ENCODE peak calls at places on chromosomes 4 and X, in eight cellular contexts. M is choroid plexus epithelial cell, O is adipocyte, H is kidney epithelial cell, P is astrocyte of the spinal cord, Q is tibial artery, F is HCT116, S is colonic mucosa. Y is an unnamed sample.

GRCh38 chrX:139924069-139924695 is 8.7 kb downstream of the ATP11C start:
- DNase-seq in M (no peak), O (no peak), H (no peak), P (no peak), Q (no peak), F (no peak), S (no peak), Y (no peak)

GRCh38 chr4:138275946-138276621 is 33.9 kb upstream of the SLC7A11 start:
- DNase-seq in M (peak), O (peak), H (peak), P (peak), Q (no peak), F (no peak), S (no peak), Y (no peak)

GRCh38 chr4:54484361-54484760 is 173.4 kb upstream of the KIT start:
- DNase-seq in M (no peak), O (no peak), H (no peak), P (no peak), Q (no peak), F (no peak), S (no peak), Y (no peak)

GRCh38 chr4:154349829-154350228 is 141.8 kb downstream of the DCHS2 start:
- DNase-seq in M (peak), O (peak), H (no peak), P (no peak), Q (no peak), F (peak), S (no peak), Y (peak)

GRCh38 chr4:15717126-15717525 is 14.3 kb downstream of the BST1 start:
- DNase-seq in M (peak), O (peak), H (no peak), P (peak), Q (no peak), F (no peak), S (no peak), Y (no peak)

GRCh38 chrX:121014826-121015225 is 29.3 kb upstream of the CT47A1 start:
- DNase-seq in M (no peak), O (no peak), H (no peak), P (no peak), Q (no peak), F (no peak), S (no peak), Y (no peak)

GRCh38 chr4:146342600-146343192 is 128.4 kb downstream of the REELD1 start:
- DNase-seq in M (peak), O (peak), H (no peak), P (peak), Q (no peak), F (no peak), S (peak), Y (peak)

GRCh38 chrX:73214366-73215094 is at the start of gene NAP1L2:
- DNase-seq in M (peak), O (peak), H (no peak), P (peak), Q (peak), F (no peak), S (peak), Y (peak)

GRCh38 chr4:53019485-53020382 is 157.6 kb downstream of the RASL11B start:
- DNase-seq in M (peak), O (peak), H (no peak), P (peak), Q (no peak), F (no peak), S (no peak), Y (no peak)

GRCh38 chr4:143089291-143089690 is 95.4 kb upstream of the USP38 start:
- DNase-seq in M (no peak), O (no peak), H (no peak), P (no peak), Q (no peak), F (no peak), S (no peak), Y (no peak)

GRCh38 chr4:108008721-108009120 is 19.0 kb downstream of the HADH start:
- DNase-seq in M (peak), O (peak), H (no peak), P (no peak), Q (no peak), F (no peak), S (no peak), Y (no peak)

GRCh38 chr4:145735330-145735638 is 55.3 kb downstream of the C4orf51 start:
- DNase-seq in M (peak), O (peak), H (peak), P (peak), Q (no peak), F (no peak), S (no peak), Y (no peak)

GRCh38 chr4:165199286-165199685 is 8.1 kb upstream of the KLHL2 start:
- DNase-seq in M (no peak), O (peak), H (no peak), P (peak), Q (no peak), F (no peak), S (no peak), Y (peak)

GRCh38 chr4:184190711-184191110 is 27.0 kb downstream of the ENPP6 start:
- DNase-seq in M (no peak), O (no peak), H (no peak), P (no peak), Q (no peak), F (no peak), S (no peak), Y (no peak)

GRCh38 chr4:158856852-158857251 is 88.0 kb downstream of the FNIP2 start:
- DNase-seq in M (peak), O (peak), H (peak), P (peak), Q (no peak), F (peak), S (no peak), Y (no peak)

GRCh38 chrX:132267392-132267791 is 48.1 kb upstream of the RAP2C start:
- DNase-seq in M (no peak), O (no peak), H (no peak), P (no peak), Q (no peak), F (no peak), S (no peak), Y (no peak)

GRCh38 chr4:141134051-141134450 is 782 bp upstream of the RNF150 start:
- DNase-seq in M (peak), O (peak), H (no peak), P (no peak), Q (no peak), F (no peak), S (no peak), Y (no peak)

GRCh38 chr4:40453912-40454311 is 118.8 kb downstream of the CHRNA9 start:
- DNase-seq in M (no peak), O (no peak), H (no peak), P (no peak), Q (no peak), F (no peak), S (no peak), Y (no peak)

GRCh38 chr4:165131247-165131832 is 18.7 kb upstream of the TMEM192 start:
- DNase-seq in M (peak), O (peak), H (no peak), P (peak), Q (peak), F (peak), S (peak), Y (peak)

GRCh38 chr4:113960684-113961321 is 18.6 kb downstream of the ARSJ start:
- DNase-seq in M (no peak), O (no peak), H (no peak), P (no peak), Q (no peak), F (no peak), S (no peak), Y (no peak)

GRCh38 chr4:103091601-103092223 is 7.9 kb downstream of the BDH2 start:
- DNase-seq in M (peak), O (peak), H (peak), P (peak), Q (no peak), F (peak), S (peak), Y (peak)

GRCh38 chr4:39729557-39729956 is 31.6 kb downstream of the UBE2K start:
- DNase-seq in M (peak), O (peak), H (no peak), P (peak), Q (no peak), F (no peak), S (no peak), Y (no peak)

GRCh38 chrX:7156879-7157278 is 8.9 kb upstream of the PUDP start:
- DNase-seq in M (no peak), O (no peak), H (no peak), P (no peak), Q (no peak), F (no peak), S (no peak), Y (no peak)

GRCh38 chr4:10089346-10089745 is 27.3 kb downstream of the WDR1 start:
- DNase-seq in M (no peak), O (no peak), H (peak), P (no peak), Q (no peak), F (no peak), S (peak), Y (peak)

GRCh38 chrX:115958687-115959359 is 211.7 kb upstream of the AGTR2 start:
- DNase-seq in M (no peak), O (no peak), H (no peak), P (no peak), Q (no peak), F (no peak), S (no peak), Y (no peak)

GRCh38 chr4:3481783-3482397 is 18.8 kb downstream of the DOK7 start:
- DNase-seq in M (no peak), O (no peak), H (no peak), P (no peak), Q (no peak), F (no peak), S (peak), Y (no peak)

GRCh38 chr4:3478446-3479357 is 15.6 kb downstream of the DOK7 start:
- DNase-seq in M (no peak), O (no peak), H (no peak), P (no peak), Q (no peak), F (no peak), S (no peak), Y (no peak)

GRCh38 chr4:3481113-3481531 is 18.0 kb downstream of the DOK7 start:
- DNase-seq in M (no peak), O (no peak), H (no peak), P (no peak), Q (no peak), F (no peak), S (no peak), Y (no peak)

GRCh38 chr4:3479358-3480101 is 16.4 kb downstream of the DOK7 start:
- DNase-seq in M (no peak), O (no peak), H (no peak), P (no peak), Q (no peak), F (no peak), S (no peak), Y (no peak)

DNA sequence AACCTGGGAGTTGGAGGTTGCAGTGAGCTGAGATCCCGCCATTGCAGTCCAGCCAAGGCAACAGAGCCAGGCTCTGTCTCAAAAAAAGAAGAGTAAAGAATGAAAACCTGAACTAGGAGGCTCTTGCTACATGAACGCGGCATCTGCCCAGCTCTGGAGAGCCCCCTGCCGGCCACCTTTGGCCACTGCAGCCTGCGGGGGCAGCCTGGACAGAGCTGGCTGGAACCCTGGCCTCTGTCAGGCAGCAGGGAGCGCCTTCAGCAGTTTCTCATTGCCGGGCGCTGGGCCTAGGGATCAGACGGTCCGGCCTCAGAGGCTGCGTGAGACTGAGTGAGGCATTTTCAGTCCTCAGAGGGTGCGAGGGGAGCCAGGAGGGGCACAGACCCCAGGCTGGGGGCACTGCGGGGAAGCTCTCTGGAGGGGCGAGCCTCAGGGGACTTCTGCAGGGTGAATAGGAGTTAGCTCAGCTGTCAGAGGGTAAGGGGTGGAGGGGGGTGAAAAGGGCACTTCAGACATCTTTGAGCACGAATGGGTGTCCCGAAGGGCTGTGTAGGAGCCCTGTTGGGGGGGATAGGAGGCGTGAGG is 17.5 kb downstream of the DOK7 start:
- DNase-seq in M (peak), O (peak), H (peak), P (peak), Q (peak), F (peak), S (peak), Y (peak)
- H3K4me3 ChIP-seq in M (no peak), O (no peak), H (no peak), P (no peak), Q (no peak), F (no peak), S (no peak), Y (no peak)

GRCh38 chr4:5891563-5892320 is 1.1 kb downstream of the CRMP1 start:
- DNase-seq in M (no peak), O (no peak), H (no peak), P (no peak), Q (no peak), F (no peak), S (no peak), Y (no peak)

GRCh38 chr4:5893013-5893580 is at the start of gene CRMP1:
- DNase-seq in M (no peak), O (peak), H (no peak), P (no peak), Q (no peak), F (no peak), S (no peak), Y (no peak)

GRCh38 chr4:5894266-5894665 is 1.4 kb upstream of the CRMP1 start:
- DNase-seq in M (no peak), O (no peak), H (no peak), P (no peak), Q (no peak), F (no peak), S (no peak), Y (no peak)

GRCh38 chr4:5893591-5893990 is 705 bp upstream of the CRMP1 start:
- DNase-seq in M (no peak), O (no peak), H (no peak), P (no peak), Q (no peak), F (no peak), S (no peak), Y (no peak)

DNA sequence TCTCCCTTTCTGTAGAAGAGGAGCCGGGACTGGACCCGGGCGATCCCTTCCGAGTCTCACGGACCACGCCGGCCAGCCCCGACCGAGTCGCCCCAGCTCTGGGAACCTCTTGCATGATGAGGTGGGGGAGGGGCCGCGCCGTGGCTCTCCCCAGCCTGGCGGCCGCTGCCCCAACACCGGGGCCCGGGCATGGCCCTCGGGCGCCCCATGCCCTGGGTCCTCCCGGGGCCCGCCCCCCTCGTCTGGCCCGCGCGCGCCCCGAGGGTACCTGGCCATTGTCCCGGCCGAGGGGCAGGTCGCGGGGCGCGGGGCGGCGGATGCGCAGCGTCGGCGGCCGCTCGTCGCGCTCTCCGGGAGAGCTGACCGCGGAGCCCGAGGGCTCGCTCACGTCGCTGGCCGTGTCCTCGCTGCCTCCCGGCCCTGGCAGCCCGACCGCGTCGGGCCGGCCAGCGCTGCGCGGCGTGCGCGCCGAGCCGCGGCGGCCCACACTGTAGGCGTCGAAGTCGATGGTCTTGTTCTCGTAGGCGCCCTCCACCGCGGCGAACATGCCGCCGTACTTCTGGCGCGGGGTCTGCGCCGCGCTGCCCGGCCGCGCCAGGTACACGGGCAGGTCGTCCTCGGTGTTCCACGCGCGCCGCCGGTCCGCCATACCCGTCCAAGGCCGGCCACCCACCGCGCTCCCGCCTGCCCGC is 419 bp downstream of the CRMP1 start:
- DNase-seq in M (no peak), O (no peak), H (no peak), P (no peak), Q (no peak), F (no peak), S (no peak), Y (peak)
- H3K4me3 ChIP-seq in M (no peak), O (no peak), H (no peak), P (no peak), Q (no peak), F (no peak), S (no peak), Y (no peak)

GRCh38 chrX:2712890-2713860 is 22.1 kb downstream of the CD99 start:
- DNase-seq in M (no peak), O (no peak), H (no peak), P (no peak), Q (no peak), F (no peak), S (no peak), Y (no peak)
- H3K4me3 ChIP-seq in M (no peak), O (no peak), H (no peak), P (no peak), Q (no peak), F (no peak), S (no peak), Y (no peak)

DNA sequence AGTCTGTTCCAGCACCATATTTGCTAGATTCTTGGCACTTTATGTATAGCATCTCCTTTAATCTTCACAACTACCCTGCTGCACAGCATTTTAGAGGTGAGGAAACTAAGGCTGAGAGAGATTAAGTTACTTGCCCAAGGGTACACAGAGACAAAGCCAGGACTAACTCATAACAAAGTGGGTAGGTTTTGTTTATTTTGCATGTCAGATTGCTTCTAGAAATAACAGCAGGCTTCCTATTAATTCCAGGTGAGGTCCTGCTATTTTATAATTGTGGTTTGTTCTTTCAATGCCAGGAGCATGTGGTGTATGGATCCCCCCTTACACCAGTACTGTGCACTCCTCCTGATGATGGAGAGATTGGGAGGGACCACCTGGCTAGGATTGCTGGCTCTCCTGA is 15.0 kb downstream of the TCEANC start:
- DNase-seq in M (no peak), O (no peak), H (no peak), P (no peak), Q (no peak), F (no peak), S (no peak), Y (no peak)
- H3K4me3 ChIP-seq in M (no peak), O (no peak), H (no peak), P (no peak), Q (no peak), F (no peak), S (no peak), Y (no peak)

GRCh38 chr4:124429746-124430250 is 282.7 kb downstream of the ANKRD50 start:
- DNase-seq in M (peak), O (no peak), H (no peak), P (no peak), Q (no peak), F (no peak), S (no peak), Y (no peak)
- H3K4me3 ChIP-seq in M (no peak), O (no peak), H (no peak), P (no peak), Q (no peak), F (no peak), S (no peak), Y (no peak)